ENCODE peak calls at places on chromosomes 5 and 9, in six cellular contexts. R is testis, M is thyroid gland, K is upper lobe of left lung, E is H54, H is GM12891. I is an unnamed sample.

GRCh38 chr9:109585841-109586240 is 87.7 kb upstream of the PTPN3 start:
- DNase-seq in R (no peak), M (no peak), K (no peak), E (no peak), H (no peak), I (no peak)

GRCh38 chr9:129276486-129277260 is 98.6 kb upstream of the IER5L start:
- DNase-seq in R (no peak), M (no peak), K (peak), E (no peak), H (no peak), I (no peak)

GRCh38 chr9:127568618-127568970 is 43.5 kb upstream of the STXBP1 start:
- DNase-seq in R (no peak), M (no peak), K (no peak), E (no peak), H (no peak), I (no peak)

GRCh38 chr5:93349613-93350012 is 231.4 kb downstream of the NR2F1-AS1 start:
- DNase-seq in R (no peak), M (no peak), K (no peak), E (no peak), H (no peak), I (no peak)

GRCh38 chr9:98074119-98074990 is 17.8 kb downstream of the NANS start:
- DNase-seq in R (peak), M (peak), K (no peak), E (peak), H (peak), I (peak)

GRCh38 chr5:143717400-143717799 is 94.6 kb upstream of the HMHB1 start:
- DNase-seq in R (no peak), M (no peak), K (no peak), E (peak), H (no peak), I (no peak)

GRCh38 chr9:71552480-71552879 is 215.8 kb downstream of the CEMIP2 start:
- DNase-seq in R (no peak), M (peak), K (peak), E (no peak), H (no peak), I (no peak)

GRCh38 chr9:114779352-114779845 is 26.4 kb downstream of the TNFSF15 start:
- DNase-seq in R (no peak), M (peak), K (no peak), E (no peak), H (no peak), I (no peak)

GRCh38 chr9:122213589-122214413 is 15.0 kb downstream of the LHX6 start:
- DNase-seq in R (peak), M (peak), K (peak), E (no peak), H (peak), I (peak)

GRCh38 chr5:78527925-78528324 is 120.6 kb downstream of the LHFPL2 start:
- DNase-seq in R (no peak), M (no peak), K (no peak), E (no peak), H (no peak), I (no peak)

GRCh38 chr9:126989847-126990821 is 75.6 kb downstream of the RALGPS1 start:
- DNase-seq in R (peak), M (peak), K (no peak), E (no peak), H (no peak), I (no peak)

GRCh38 chr5:3080366-3080765 is 328.9 kb upstream of the IRX2 start:
- DNase-seq in R (no peak), M (no peak), K (peak), E (no peak), H (no peak), I (no peak)

GRCh38 chr9:84778537-84778936 is 109.0 kb downstream of the NTRK2 start:
- DNase-seq in R (no peak), M (no peak), K (no peak), E (no peak), H (no peak), I (no peak)

GRCh38 chr9:21801683-21802417 is 586 bp upstream of the MTAP start:
- DNase-seq in R (peak), M (peak), K (peak), E (no peak), H (no peak), I (peak)

GRCh38 chr9:101486693-101487442 is 46.8 kb upstream of the RNF20 start:
- DNase-seq in R (peak), M (peak), K (peak), E (no peak), H (peak), I (peak)

GRCh38 chr9:73137914-73138313 is 13.8 kb upstream of the ANXA1 start:
- DNase-seq in R (no peak), M (no peak), K (no peak), E (no peak), H (no peak), I (no peak)

GRCh38 chr5:157100140-157100679 is 8.6 kb downstream of the HAVCR2 start:
- DNase-seq in R (no peak), M (no peak), K (no peak), E (peak), H (no peak), I (no peak)

GRCh38 chr5:134833340-134834032 is 12.3 kb upstream of the C5orf24 start:
- DNase-seq in R (no peak), M (no peak), K (no peak), E (no peak), H (no peak), I (no peak)

GRCh38 chr5:157994906-157995519 is 136.1 kb upstream of the CLINT1 start:
- DNase-seq in R (peak), M (peak), K (no peak), E (peak), H (peak), I (peak)

GRCh38 chr5:176185133-176185733 is 53.0 kb upstream of the SIMC1 start:
- DNase-seq in R (peak), M (no peak), K (no peak), E (no peak), H (no peak), I (no peak)

GRCh38 chr5:74903165-74903787 is 37.1 kb upstream of the FAM169A start:
- DNase-seq in R (peak), M (peak), K (peak), E (no peak), H (peak), I (no peak)

GRCh38 chr9:77224750-77225312 is 47.5 kb downstream of the VPS13A start:
- DNase-seq in R (no peak), M (no peak), K (no peak), E (no peak), H (no peak), I (peak)

GRCh38 chr9:88994820-88995180 is 3.5 kb downstream of the S1PR3 start:
- DNase-seq in R (no peak), M (no peak), K (no peak), E (no peak), H (no peak), I (no peak)

GRCh38 chr9:33737811-33738606 is 57.4 kb upstream of the PRSS3 start:
- DNase-seq in R (peak), M (peak), K (no peak), E (no peak), H (no peak), I (peak)

GRCh38 chr5:173781826-173782670 is 106.1 kb upstream of the CPEB4 start:
- DNase-seq in R (peak), M (peak), K (no peak), E (peak), H (no peak), I (peak)
- TF ChIP-seq POLR2A in R (no peak), M (peak), K (no peak), E (peak), H (no peak), I (peak)

DNA sequence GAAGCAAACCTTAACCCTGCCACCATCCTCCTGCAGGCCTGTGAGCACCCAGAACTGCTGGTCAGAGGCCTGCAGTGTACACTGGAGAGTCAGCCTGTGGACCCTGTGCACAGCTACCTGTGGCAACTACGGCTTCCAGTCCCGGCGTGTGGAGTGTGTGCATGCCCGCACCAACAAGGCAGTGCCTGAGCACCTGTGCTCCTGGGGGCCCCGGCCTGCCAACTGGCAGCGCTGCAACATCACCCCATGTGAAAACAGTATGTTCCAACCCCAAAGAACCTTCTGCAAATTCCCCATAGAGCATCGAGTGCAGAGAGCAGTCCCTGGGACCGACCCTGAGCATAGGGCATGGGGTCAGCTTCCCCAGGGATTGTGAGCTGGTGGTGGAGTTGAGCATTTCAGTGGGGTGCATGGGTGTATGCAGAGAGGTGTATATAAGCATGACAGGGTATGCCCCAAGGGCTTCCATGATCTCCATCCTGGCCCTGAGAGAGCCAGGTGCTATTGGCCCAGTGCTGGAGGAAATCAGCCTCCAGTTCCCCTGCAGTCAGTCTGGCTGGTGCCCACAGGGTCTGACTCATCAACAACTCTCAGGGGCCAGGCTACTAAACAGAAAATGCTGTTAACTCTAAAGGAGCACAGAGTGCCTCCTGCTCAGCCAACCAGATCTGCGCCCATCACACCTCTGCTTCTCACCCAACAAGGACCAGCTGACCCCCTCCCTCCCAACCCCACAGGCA is 126.2 kb downstream of the SAXO1 start:
- DNase-seq in R (no peak), M (no peak), K (peak), E (peak), H (no peak), I (no peak)
- TF ChIP-seq POLR2A in R (no peak), M (no peak), K (no peak), E (no peak), H (no peak), I (no peak)

DNA sequence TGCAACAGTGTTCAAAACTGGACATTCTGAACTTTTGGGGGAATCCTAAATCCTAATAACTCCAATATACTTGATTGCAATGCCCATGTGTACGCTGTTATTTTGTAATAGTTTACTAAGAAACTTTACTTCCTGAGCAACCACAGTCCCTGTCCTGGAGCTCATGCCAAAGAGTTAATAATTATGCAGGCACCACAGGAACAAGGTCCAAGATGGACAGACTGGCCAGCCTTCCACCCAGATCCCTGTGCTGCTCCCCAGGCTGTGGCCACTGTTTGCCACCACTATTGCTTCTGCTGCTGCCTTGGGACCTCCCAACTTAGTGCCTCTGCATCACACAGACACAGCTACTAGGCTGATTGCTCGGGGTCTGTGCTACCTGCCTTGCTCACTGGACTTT is 14.1 kb downstream of the IRGM start:
- DNase-seq in R (no peak), M (no peak), K (no peak), E (no peak), H (no peak), I (no peak)
- TF ChIP-seq POLR2A in R (no peak), M (no peak), K (no peak), E (no peak), H (no peak), I (no peak)

GRCh38 chr5:1386274-1386717 is 41.4 kb upstream of the CLPTM1L start:
- DNase-seq in R (peak), M (peak), K (peak), E (peak), H (peak), I (peak)

GRCh38 chr5:1383886-1384401 is 39.0 kb upstream of the CLPTM1L start:
- DNase-seq in R (no peak), M (no peak), K (no peak), E (no peak), H (no peak), I (no peak)

GRCh38 chr5:1387059-1387755 is 42.3 kb upstream of the CLPTM1L start:
- DNase-seq in R (no peak), M (no peak), K (no peak), E (no peak), H (no peak), I (no peak)

GRCh38 chr5:1384521-1384920 is 39.6 kb upstream of the CLPTM1L start:
- DNase-seq in R (no peak), M (no peak), K (no peak), E (no peak), H (no peak), I (no peak)

GRCh38 chr5:1385395-1386273 is 40.7 kb upstream of the CLPTM1L start:
- DNase-seq in R (peak), M (peak), K (peak), E (peak), H (peak), I (peak)
- TF ChIP-seq POLR2A in R (no peak), M (peak), K (no peak), E (peak), H (no peak), I (peak)

DNA sequence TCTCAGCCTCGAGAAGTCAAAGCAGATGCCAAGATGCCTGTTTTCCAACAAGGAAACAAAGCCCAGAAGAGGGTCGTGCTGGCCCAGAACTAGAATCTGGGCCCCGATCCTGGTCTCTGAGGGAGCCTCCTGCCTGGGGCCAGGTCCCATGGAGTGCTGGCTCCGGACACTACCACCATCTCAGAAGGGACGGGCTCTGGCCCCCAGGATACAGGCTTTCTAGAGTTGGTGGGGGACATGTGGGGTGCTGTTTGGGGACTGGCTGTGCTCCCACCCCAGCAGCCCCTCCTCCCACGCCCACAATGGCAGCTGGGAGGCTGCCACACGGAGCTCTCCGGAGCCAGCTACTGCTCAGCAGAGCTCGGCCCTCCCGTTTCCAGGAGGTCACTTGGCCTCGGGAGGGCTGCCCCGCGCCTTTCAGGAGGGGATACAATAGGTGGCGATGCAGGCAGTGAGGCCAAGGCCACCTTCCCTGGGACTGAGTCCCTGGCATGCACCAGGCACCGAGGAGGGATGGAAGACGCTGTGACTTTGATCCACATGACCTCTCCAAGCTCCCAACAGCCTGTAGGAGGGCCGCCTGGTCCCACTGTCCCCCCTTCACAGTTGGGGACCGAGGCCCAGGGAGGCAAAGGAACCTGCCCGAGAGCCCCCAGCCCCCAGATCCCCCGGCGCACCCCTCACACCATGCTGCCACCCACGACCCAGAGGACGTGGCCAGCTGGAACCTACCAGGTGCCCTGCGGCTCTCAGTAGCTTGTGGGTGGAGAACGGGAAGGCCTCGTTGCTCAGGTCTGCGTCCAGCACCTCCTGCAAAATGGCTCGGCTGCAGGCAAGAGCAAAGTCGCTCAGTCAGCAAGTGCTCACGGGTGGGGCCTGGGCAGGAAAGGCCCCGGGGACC is 48.5 kb downstream of the DBH start:
- DNase-seq in R (no peak), M (no peak), K (peak), E (no peak), H (no peak), I (no peak)
- TF ChIP-seq POLR2A in R (no peak), M (no peak), K (no peak), E (no peak), H (no peak), I (no peak)

DNA sequence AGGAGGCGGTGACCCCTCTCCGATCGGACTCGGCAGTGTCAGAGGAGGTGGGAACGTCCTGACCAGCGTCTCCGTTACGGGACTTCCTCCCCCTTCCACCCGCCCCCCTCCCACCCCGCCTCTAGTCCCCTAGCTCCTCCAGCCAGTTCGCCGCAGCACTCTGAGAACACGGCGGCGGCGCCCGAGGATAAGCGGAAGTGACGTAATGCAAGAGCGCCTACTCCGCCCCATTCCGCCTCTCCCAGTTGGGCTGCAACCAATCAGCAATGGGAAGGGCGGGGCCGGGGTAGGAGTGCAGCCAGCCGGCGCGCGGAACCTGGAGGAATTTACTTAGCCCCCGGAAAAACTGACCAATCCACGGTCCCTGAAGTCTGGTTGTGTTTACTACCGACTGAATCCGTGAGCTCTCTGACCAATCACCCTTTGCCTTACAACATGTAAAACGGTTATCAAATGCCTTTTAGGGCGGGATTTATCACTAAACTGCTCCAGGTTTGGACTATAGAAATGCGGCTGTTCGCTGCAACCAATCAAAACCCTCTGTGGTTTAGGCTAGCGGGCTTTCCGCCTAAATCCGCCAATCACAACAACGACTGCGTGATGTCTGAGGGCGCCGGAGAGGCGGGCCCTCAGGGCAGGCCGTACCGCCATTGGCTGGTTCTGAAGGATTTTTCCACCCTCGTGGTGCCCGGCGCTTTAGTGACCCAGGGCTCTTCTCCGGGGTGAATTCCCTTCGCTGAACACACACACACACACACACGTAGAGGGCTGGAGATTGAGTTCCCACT is at the start of gene ZBTB5:
- DNase-seq in R (peak), M (peak), K (peak), E (peak), H (peak), I (peak)
- TF ChIP-seq POLR2A in R (peak), M (peak), K (no peak), E (peak), H (peak), I (peak)

GRCh38 chr5:132010645-132011560 is 555 bp downstream of the ACSL6 start:
- DNase-seq in R (no peak), M (no peak), K (peak), E (no peak), H (no peak), I (no peak)

GRCh38 chr5:132009706-132010405 is 1.6 kb downstream of the ACSL6 start:
- DNase-seq in R (no peak), M (no peak), K (no peak), E (no peak), H (no peak), I (no peak)

GRCh38 chr5:132013006-132013689 is 1.7 kb upstream of the ACSL6 start:
- DNase-seq in R (peak), M (no peak), K (peak), E (no peak), H (no peak), I (no peak)

GRCh38 chr5:132012385-132013005 is 1.0 kb upstream of the ACSL6 start:
- DNase-seq in R (peak), M (peak), K (peak), E (no peak), H (no peak), I (peak)

GRCh38 chr5:132011561-132012384 is at the start of gene ACSL6:
- DNase-seq in R (peak), M (peak), K (peak), E (no peak), H (no peak), I (peak)
- TF ChIP-seq POLR2A in R (no peak), M (no peak), K (no peak), E (no peak), H (no peak), I (no peak)

GRCh38 chr9:99222416-99223280 is 566 bp downstream of the SEC61B start:
- DNase-seq in R (no peak), M (no peak), K (peak), E (no peak), H (no peak), I (no peak)
- TF ChIP-seq POLR2A in R (no peak), M (no peak), K (no peak), E (no peak), H (no peak), I (no peak)

GRCh38 chr9:107644774-107645463 is 155.3 kb upstream of the KLF4 start:
- DNase-seq in R (peak), M (peak), K (no peak), E (no peak), H (no peak), I (no peak)
- TF ChIP-seq POLR2A in R (no peak), M (no peak), K (no peak), E (no peak), H (no peak), I (no peak)

GRCh38 chr5:116573279-116573616 is 1.4 kb downstream of the SEMA6A start:
- DNase-seq in R (peak), M (peak), K (peak), E (no peak), H (peak), I (peak)
- TF ChIP-seq POLR2A in R (no peak), M (no peak), K (no peak), E (no peak), H (no peak), I (no peak)

I was measured in erythroblast.